ENCODE peak calls at places on chromosomes 6 and 20, in eight cellular contexts. O, D, X, Y, H, I, G and S are unnamed samples.

GRCh38 chr6:6810727-6811126 is 222.2 kb downstream of the LY86 start:
- DNase-seq in G (no peak), I (no peak), X (no peak), H (peak), D (no peak), Y (no peak), O (peak), S (no peak)

GRCh38 chr6:100663219-100663863 is 198.6 kb upstream of the SIM1 start:
- DNase-seq in I (no peak), X (no peak), O (no peak), Y (peak), H (peak), D (no peak), G (no peak), S (no peak)

GRCh38 chr6:168004945-168005344 is 7.5 kb downstream of the KIF25 start:
- DNase-seq in G (no peak), O (no peak), Y (no peak), H (no peak), I (no peak), X (no peak), D (no peak), S (no peak)

GRCh38 chr6:33206864-33207568 is 1.3 kb upstream of the RING1 start:
- DNase-seq in Y (peak), D (peak), I (no peak), O (peak), G (no peak), H (peak), X (no peak), S (no peak)

GRCh38 chr6:111057074-111057752 is 30.1 kb upstream of the SLC16A10 start:
- DNase-seq in Y (peak), D (no peak), G (peak), I (no peak), O (peak), H (peak), X (no peak), S (no peak)

GRCh38 chr6:125363010-125363359 is 61.2 kb upstream of the HDDC2 start:
- DNase-seq in H (peak), I (no peak), O (no peak), G (no peak), X (no peak), D (no peak), Y (no peak), S (no peak)

GRCh38 chr6:43671801-43672690 is 15.5 kb downstream of the MRPS18A start:
- DNase-seq in G (no peak), D (no peak), O (no peak), Y (no peak), H (no peak), I (no peak), X (no peak), S (no peak)

GRCh38 chr6:293185-294174 is 1.2 kb downstream of the DUSP22 start:
- DNase-seq in X (no peak), I (peak), D (no peak), G (no peak), O (no peak), H (peak), Y (no peak), S (peak)

GRCh38 chr6:163929538-163929937 is 515.0 kb downstream of the QKI start:
- DNase-seq in O (no peak), I (no peak), D (no peak), X (no peak), G (no peak), Y (no peak), H (no peak), S (no peak)

GRCh38 chr20:17966432-17967312 is 1.9 kb downstream of the SNX5 start:
- DNase-seq in H (peak), Y (no peak), D (no peak), X (no peak), G (peak), O (peak), I (no peak), S (no peak)

GRCh38 chr6:90393232-90393884 is 96.7 kb upstream of the BACH2 start:
- DNase-seq in H (peak), D (peak), G (peak), O (peak), X (no peak), Y (no peak), I (peak), S (peak)

GRCh38 chr6:20432692-20433091 is 31.0 kb downstream of the E2F3 start:
- DNase-seq in G (peak), D (no peak), H (no peak), Y (no peak), O (no peak), I (no peak), X (no peak), S (no peak)

GRCh38 chr6:46453221-46453620 is 38.0 kb downstream of the RCAN2 start:
- DNase-seq in I (no peak), D (no peak), O (no peak), G (no peak), X (no peak), H (no peak), Y (peak), S (no peak)